ENCODE peak calls at places on chromosome 6, in five cellular contexts. One of them, this sample, is unnamed.
A peak's percentile ranks its signal among the peaks of the same experiment; 100 is the strongest.

GRCh38 chr6:21626756-21627155 is 33.2 kb downstream of the SOX4 start:
- DNase-seq in IMR-90: no peak
- DNase-seq in neural crest cell: no peak
- DNase-seq in kidney: no peak
- DNase-seq in omental fat pad: no peak
- DNase-seq in this sample: no peak

GRCh38 chr6:170265655-170266054 is 25.2 kb downstream of the DLL1 start:
- DNase-seq in neural crest cell: no peak
- DNase-seq in omental fat pad: no peak
- DNase-seq in kidney: peak; percentile 66
- DNase-seq in IMR-90: no peak
- DNase-seq in this sample: no peak

GRCh38 chr6:118580585-118581419 is 32.7 kb downstream of the PLN start:
- DNase-seq in IMR-90: peak; percentile 78
- DNase-seq in neural crest cell: peak; percentile 14
- DNase-seq in omental fat pad: no peak
- DNase-seq in kidney: no peak
- DNase-seq in this sample: peak; percentile 73

GRCh38 chr6:81734500-81735140 is 17.9 kb downstream of the TENT5A start:
- DNase-seq in IMR-90: no peak
- DNase-seq in kidney: no peak
- DNase-seq in omental fat pad: no peak
- DNase-seq in neural crest cell: no peak
- DNase-seq in this sample: no peak

GRCh38 chr6:11185204-11185842 is 47.1 kb downstream of the NEDD9 start:
- DNase-seq in kidney: no peak
- DNase-seq in omental fat pad: no peak
- DNase-seq in IMR-90: no peak
- DNase-seq in neural crest cell: no peak
- DNase-seq in this sample: no peak

GRCh38 chr6:123925360-123925759 is 121.7 kb downstream of the NKAIN2 start:
- DNase-seq in kidney: no peak
- DNase-seq in neural crest cell: no peak
- DNase-seq in omental fat pad: no peak
- DNase-seq in IMR-90: peak; percentile 16
- DNase-seq in this sample: no peak

GRCh38 chr6:144559865-144560603 is 274.9 kb downstream of the UTRN start:
- DNase-seq in omental fat pad: no peak
- DNase-seq in kidney: no peak
- DNase-seq in IMR-90: peak; percentile 38
- DNase-seq in neural crest cell: no peak
- DNase-seq in this sample: peak; percentile 81

GRCh38 chr6:100426241-100426640 is 38.5 kb downstream of the SIM1 start:
- DNase-seq in omental fat pad: no peak
- DNase-seq in kidney: no peak
- DNase-seq in IMR-90: no peak
- DNase-seq in neural crest cell: no peak
- DNase-seq in this sample: no peak

GRCh38 chr6:126976263-126976797 is 142.1 kb upstream of the RSPO3 start:
- DNase-seq in omental fat pad: no peak
- DNase-seq in IMR-90: no peak
- DNase-seq in neural crest cell: no peak
- DNase-seq in kidney: no peak
- DNase-seq in this sample: no peak

GRCh38 chr6:156449128-156449527 is 328.1 kb upstream of the ARID1B start:
- DNase-seq in omental fat pad: no peak
- DNase-seq in IMR-90: no peak
- DNase-seq in kidney: no peak
- DNase-seq in neural crest cell: no peak
- DNase-seq in this sample: no peak

GRCh38 chr6:139146317-139146726 is 11.4 kb downstream of the HECA start:
- DNase-seq in kidney: no peak
- DNase-seq in IMR-90: no peak
- DNase-seq in omental fat pad: no peak
- DNase-seq in neural crest cell: no peak
- DNase-seq in this sample: no peak

GRCh38 chr6:75204959-75205775 is 686 bp downstream of the COL12A1 start:
- DNase-seq in neural crest cell: peak; percentile 23
- DNase-seq in IMR-90: peak; percentile 82
- DNase-seq in omental fat pad: no peak
- DNase-seq in kidney: peak; percentile 80
- DNase-seq in this sample: peak; percentile 70
- TF ChIP-seq CTCF in neural crest cell: no peak
- TF ChIP-seq CTCF in IMR-90: no peak
- TF ChIP-seq CTCF in omental fat pad: no peak
- TF ChIP-seq CTCF in kidney: no peak
- TF ChIP-seq CTCF in this sample: no peak

DNA sequence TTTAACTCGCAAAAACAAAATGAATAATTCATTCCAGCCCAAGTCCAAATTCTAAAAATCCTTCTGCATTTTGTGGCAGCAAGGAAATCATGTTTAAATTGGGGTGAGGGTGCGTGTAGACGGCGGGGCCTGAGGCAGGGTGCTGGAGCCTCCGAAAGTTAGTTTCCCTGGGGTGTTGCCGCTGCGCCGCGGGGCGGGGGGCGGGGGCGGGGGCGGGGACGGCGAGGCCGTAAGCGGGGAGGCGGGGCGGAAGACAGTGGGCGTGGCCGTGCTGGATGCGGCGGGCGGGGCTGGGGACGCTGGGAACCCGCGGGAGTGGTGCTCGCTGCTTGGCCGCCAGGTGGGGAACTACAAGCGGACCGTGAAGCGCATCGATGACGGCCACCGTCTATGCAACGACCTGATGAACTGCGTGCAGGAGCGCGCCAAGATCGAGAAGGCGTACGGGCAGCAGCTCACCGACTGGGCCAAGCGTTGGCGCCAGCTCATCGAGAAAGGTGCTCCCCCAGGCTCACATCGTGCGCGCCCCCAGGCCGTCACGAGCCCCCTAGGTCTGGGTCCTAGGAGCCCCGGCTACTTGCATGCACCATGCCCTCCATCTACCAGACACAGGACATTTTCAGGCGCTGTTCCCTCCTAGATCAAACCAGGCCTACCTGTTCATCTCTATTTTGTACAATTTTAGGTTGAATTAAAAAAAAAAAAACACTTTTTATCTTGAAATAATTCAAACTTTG is 29.0 kb downstream of the SPDEF start:
- DNase-seq in omental fat pad: peak; percentile 89
- DNase-seq in kidney: peak; percentile 98
- DNase-seq in neural crest cell: peak; percentile 94
- DNase-seq in IMR-90: peak; percentile 83
- DNase-seq in this sample: peak; percentile 86
- TF ChIP-seq CTCF in omental fat pad: peak; percentile 20
- TF ChIP-seq CTCF in kidney: peak; percentile 77
- TF ChIP-seq CTCF in neural crest cell: peak; percentile 78
- TF ChIP-seq CTCF in IMR-90: peak; percentile 68
- TF ChIP-seq CTCF in this sample: peak; percentile 85

GRCh38 chr6:164167873-164168405 is 753.4 kb downstream of the QKI start:
- DNase-seq in neural crest cell: no peak
- DNase-seq in kidney: no peak
- DNase-seq in IMR-90: no peak
- DNase-seq in omental fat pad: no peak
- DNase-seq in this sample: no peak
- TF ChIP-seq CTCF in neural crest cell: no peak
- TF ChIP-seq CTCF in kidney: no peak
- TF ChIP-seq CTCF in IMR-90: no peak
- TF ChIP-seq CTCF in omental fat pad: no peak
- TF ChIP-seq CTCF in this sample: no peak

DNA sequence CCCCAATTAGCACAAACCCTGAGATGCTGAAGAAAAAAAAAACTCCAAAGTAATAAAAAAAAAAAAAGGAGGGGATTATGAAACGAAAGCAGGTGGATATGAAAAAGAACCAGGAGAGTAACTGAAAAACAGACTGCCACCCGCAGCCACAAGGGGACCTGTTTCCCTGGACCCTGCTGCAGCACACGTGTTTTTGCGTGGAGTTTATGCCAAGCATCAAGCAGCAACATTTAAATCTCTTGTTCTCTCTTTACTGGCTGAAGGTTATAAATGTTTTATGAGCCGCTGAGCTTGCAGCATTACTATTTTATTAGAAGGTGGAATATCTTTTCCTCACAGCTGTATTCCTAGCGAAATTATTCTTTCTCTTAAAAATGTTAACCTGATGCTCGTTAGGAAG is 131.6 kb upstream of the OLIG3 start:
- DNase-seq in IMR-90: no peak
- DNase-seq in neural crest cell: no peak
- DNase-seq in omental fat pad: no peak
- DNase-seq in kidney: no peak
- DNase-seq in this sample: no peak
- TF ChIP-seq CTCF in IMR-90: no peak
- TF ChIP-seq CTCF in neural crest cell: no peak
- TF ChIP-seq CTCF in omental fat pad: no peak
- TF ChIP-seq CTCF in kidney: no peak
- TF ChIP-seq CTCF in this sample: no peak

GRCh38 chr6:121334299-121335104 is at the start of gene TBC1D32:
- DNase-seq in neural crest cell: peak; percentile 87
- DNase-seq in IMR-90: peak; percentile 88
- DNase-seq in omental fat pad: peak; percentile 68
- DNase-seq in kidney: peak; percentile 97
- DNase-seq in this sample: peak; percentile 88
- TF ChIP-seq CTCF in neural crest cell: no peak
- TF ChIP-seq CTCF in IMR-90: no peak
- TF ChIP-seq CTCF in omental fat pad: no peak
- TF ChIP-seq CTCF in kidney: peak; percentile 5
- TF ChIP-seq CTCF in this sample: peak; percentile 18

DNA sequence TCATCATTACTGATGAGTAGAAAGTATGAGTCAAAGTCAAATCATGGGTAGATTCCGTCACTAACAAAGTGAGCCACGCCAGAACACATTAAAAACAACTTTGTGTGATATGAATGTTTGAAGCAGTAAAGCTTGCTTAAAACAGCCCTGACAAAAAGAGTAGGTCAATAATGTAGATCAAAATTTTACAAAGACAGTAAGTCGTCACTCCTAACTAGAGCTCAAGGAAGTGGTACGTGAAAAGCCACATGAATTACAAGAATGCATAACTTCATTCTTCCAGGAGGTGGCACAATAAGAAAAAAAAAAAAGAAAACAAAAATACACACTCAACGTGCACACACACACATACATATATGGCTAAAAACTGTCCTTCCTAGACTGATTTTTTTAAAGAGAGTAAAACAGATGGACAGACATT is 69.9 kb downstream of the HACE1 start:
- DNase-seq in neural crest cell: no peak
- DNase-seq in kidney: no peak
- DNase-seq in omental fat pad: no peak
- DNase-seq in IMR-90: peak; percentile 55
- DNase-seq in this sample: peak; percentile 45
- TF ChIP-seq CTCF in neural crest cell: peak; percentile 60
- TF ChIP-seq CTCF in kidney: peak; percentile 23
- TF ChIP-seq CTCF in omental fat pad: no peak
- TF ChIP-seq CTCF in IMR-90: peak; percentile 27
- TF ChIP-seq CTCF in this sample: peak; percentile 71